ENCODE peak calls at places on chromosomes 3 and 15, in seven cellular contexts. One of them, this sample, is unnamed. For H3K27me3, the result is how much of the 10 kb centered on the place peaks cover.

GRCh38 chr3:185131602-185132256 is 21.1 kb downstream of the C3orf70 start:
- DNase-seq in tibial nerve: no peak
- DNase-seq in testis: no peak
- DNase-seq in transverse colon: no peak
- DNase-seq in ovary: no peak
- DNase-seq in H1: no peak
- DNase-seq in right lobe of liver: no peak
- DNase-seq in this sample: no peak

GRCh38 chr15:96338772-96339661 is 8.5 kb downstream of the NR2F2 start:
- DNase-seq in tibial nerve: peak
- DNase-seq in testis: no peak
- DNase-seq in transverse colon: no peak
- DNase-seq in ovary: no peak
- DNase-seq in H1: no peak
- DNase-seq in right lobe of liver: no peak
- DNase-seq in this sample: no peak

GRCh38 chr15:58136731-58137130 is 1.4 kb upstream of the AQP9 start:
- DNase-seq in tibial nerve: no peak
- DNase-seq in testis: no peak
- DNase-seq in transverse colon: no peak
- DNase-seq in ovary: no peak
- DNase-seq in H1: no peak
- DNase-seq in right lobe of liver: no peak
- DNase-seq in this sample: no peak

GRCh38 chr3:125585595-125586223 is 9.6 kb downstream of the OSBPL11 start:
- DNase-seq in tibial nerve: peak
- DNase-seq in testis: peak
- DNase-seq in transverse colon: peak
- DNase-seq in ovary: peak
- DNase-seq in H1: no peak
- DNase-seq in right lobe of liver: peak
- DNase-seq in this sample: no peak

GRCh38 chr3:148789156-148789555 is 38.5 kb upstream of the CPB1 start:
- DNase-seq in tibial nerve: peak
- DNase-seq in testis: no peak
- DNase-seq in transverse colon: no peak
- DNase-seq in ovary: no peak
- DNase-seq in H1: no peak
- DNase-seq in right lobe of liver: no peak
- DNase-seq in this sample: no peak

GRCh38 chr3:179264456-179264855 is 13.5 kb upstream of the KCNMB3 start:
- DNase-seq in tibial nerve: no peak
- DNase-seq in testis: no peak
- DNase-seq in transverse colon: no peak
- DNase-seq in ovary: no peak
- DNase-seq in H1: no peak
- DNase-seq in right lobe of liver: no peak
- DNase-seq in this sample: no peak

GRCh38 chr3:7759630-7760029 is 742.0 kb upstream of the LMCD1 start:
- DNase-seq in tibial nerve: no peak
- DNase-seq in testis: no peak
- DNase-seq in transverse colon: no peak
- DNase-seq in ovary: no peak
- DNase-seq in H1: no peak
- DNase-seq in right lobe of liver: no peak
- DNase-seq in this sample: no peak

GRCh38 chr3:50010959-50011358 is 71.0 kb downstream of the RBM6 start:
- DNase-seq in tibial nerve: no peak
- DNase-seq in testis: no peak
- DNase-seq in transverse colon: no peak
- DNase-seq in ovary: no peak
- DNase-seq in H1: no peak
- DNase-seq in right lobe of liver: no peak
- DNase-seq in this sample: no peak

GRCh38 chr15:41042851-41043250 is 73.2 kb downstream of the INO80 start:
- DNase-seq in tibial nerve: no peak
- DNase-seq in testis: no peak
- DNase-seq in transverse colon: no peak
- DNase-seq in ovary: no peak
- DNase-seq in H1: no peak
- DNase-seq in right lobe of liver: no peak
- DNase-seq in this sample: no peak

GRCh38 chr15:90343391-90343790 is 8.7 kb upstream of the ZNF774 start:
- DNase-seq in tibial nerve: no peak
- DNase-seq in testis: no peak
- DNase-seq in transverse colon: no peak
- DNase-seq in ovary: no peak
- DNase-seq in H1: no peak
- DNase-seq in right lobe of liver: no peak
- DNase-seq in this sample: peak

GRCh38 chr15:84891339-84891738 is 6.9 kb downstream of the SLC28A1 start:
- DNase-seq in tibial nerve: no peak
- DNase-seq in testis: peak
- DNase-seq in transverse colon: no peak
- DNase-seq in ovary: peak
- DNase-seq in H1: no peak
- DNase-seq in right lobe of liver: no peak
- DNase-seq in this sample: no peak

GRCh38 chr3:96192951-96193350 is 621.4 kb upstream of the EPHA6 start:
- DNase-seq in tibial nerve: no peak
- DNase-seq in testis: no peak
- DNase-seq in transverse colon: no peak
- DNase-seq in ovary: no peak
- DNase-seq in H1: no peak
- DNase-seq in right lobe of liver: no peak
- DNase-seq in this sample: no peak

DNA sequence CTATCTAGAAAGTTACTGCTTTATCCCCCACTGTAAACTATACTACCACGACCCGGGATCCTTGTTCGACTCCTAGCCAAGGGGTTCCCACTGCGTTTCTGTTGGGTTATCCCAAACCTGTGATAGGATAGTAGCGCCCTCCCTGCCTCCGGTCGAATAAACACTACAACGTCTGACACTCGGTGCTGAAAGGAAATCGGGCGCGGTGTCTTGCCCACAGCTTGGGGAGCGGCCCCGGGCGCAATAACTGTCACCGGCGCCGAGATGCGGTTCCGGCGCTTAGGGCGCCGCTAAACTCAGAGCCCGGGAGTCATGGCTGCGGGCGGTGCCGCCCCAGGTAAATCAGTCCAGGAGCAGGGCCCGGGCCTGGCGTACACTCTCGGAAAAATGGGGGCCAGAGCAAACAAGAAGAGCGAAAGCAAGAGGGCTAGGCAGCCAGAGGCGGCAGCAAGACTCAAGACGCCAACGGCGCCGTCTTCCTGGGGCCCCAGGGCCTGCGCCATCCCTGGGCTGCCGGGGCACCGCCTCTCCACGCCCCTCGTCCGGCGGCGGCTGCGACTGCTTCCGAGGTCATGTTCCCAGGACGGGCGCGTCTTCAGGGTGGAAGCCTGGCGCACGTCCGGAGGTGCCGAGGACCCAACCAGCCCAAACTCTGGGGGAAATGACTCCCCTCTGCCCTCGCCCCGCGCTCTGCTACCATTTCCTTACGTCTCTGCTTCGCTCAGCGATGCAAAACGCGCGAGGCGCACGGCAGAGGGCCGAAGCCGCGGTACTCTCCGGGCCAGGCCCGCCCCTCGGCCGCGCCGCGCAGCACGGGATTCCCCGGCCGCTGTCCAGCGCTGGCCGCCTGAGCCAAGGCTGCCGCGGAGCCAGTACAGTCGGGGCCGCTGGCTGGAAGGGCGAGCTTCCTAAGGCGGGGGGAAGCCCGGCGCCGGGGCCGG is at the start of gene DUT:
- DNase-seq in tibial nerve: peak
- DNase-seq in testis: peak
- DNase-seq in transverse colon: peak
- DNase-seq in ovary: peak
- DNase-seq in H1: no peak
- DNase-seq in right lobe of liver: peak
- DNase-seq in this sample: peak
- H3K4me3 ChIP-seq in tibial nerve: peak
- H3K4me3 ChIP-seq in testis: peak
- H3K4me3 ChIP-seq in transverse colon: peak
- H3K4me3 ChIP-seq in ovary: peak
- H3K4me3 ChIP-seq in H1: peak
- H3K4me3 ChIP-seq in right lobe of liver: peak
- H3K4me3 ChIP-seq in this sample: peak

GRCh38 chr3:31232049-31233040 is 300.4 kb upstream of the STT3B start:
- DNase-seq in tibial nerve: no peak
- DNase-seq in testis: no peak
- DNase-seq in transverse colon: no peak
- DNase-seq in ovary: no peak
- DNase-seq in H1: no peak
- DNase-seq in right lobe of liver: no peak
- DNase-seq in this sample: peak

GRCh38 chr3:31230834-31231233 is 301.9 kb upstream of the STT3B start:
- DNase-seq in tibial nerve: no peak
- DNase-seq in testis: no peak
- DNase-seq in transverse colon: no peak
- DNase-seq in ovary: no peak
- DNase-seq in H1: no peak
- DNase-seq in right lobe of liver: no peak
- DNase-seq in this sample: no peak

GRCh38 chr3:31234143-31234542 is 298.6 kb upstream of the STT3B start:
- DNase-seq in tibial nerve: no peak
- DNase-seq in testis: no peak
- DNase-seq in transverse colon: no peak
- DNase-seq in ovary: no peak
- DNase-seq in H1: no peak
- DNase-seq in right lobe of liver: no peak
- DNase-seq in this sample: no peak

GRCh38 chr3:31237887-31238286 is 294.8 kb upstream of the STT3B start:
- DNase-seq in tibial nerve: no peak
- DNase-seq in testis: no peak
- DNase-seq in transverse colon: no peak
- DNase-seq in ovary: no peak
- DNase-seq in H1: no peak
- DNase-seq in right lobe of liver: no peak
- DNase-seq in this sample: no peak

GRCh38 chr3:31235062-31235704 is 297.5 kb upstream of the STT3B start:
- DNase-seq in tibial nerve: no peak
- DNase-seq in testis: no peak
- DNase-seq in transverse colon: no peak
- DNase-seq in ovary: no peak
- DNase-seq in H1: no peak
- DNase-seq in right lobe of liver: no peak
- DNase-seq in this sample: no peak
- H3K27me3 ChIP-seq in tibial nerve: under half
- H3K27me3 ChIP-seq in testis: under half
- H3K27me3 ChIP-seq in transverse colon: under half
- H3K27me3 ChIP-seq in ovary: under half
- H3K27me3 ChIP-seq in H1: under half
- H3K27me3 ChIP-seq in right lobe of liver: under half
- H3K27me3 ChIP-seq in this sample: under half

GRCh38 chr15:82750831-82751181 is 41.1 kb upstream of the AP3B2 start:
- DNase-seq in tibial nerve: no peak
- DNase-seq in testis: no peak
- DNase-seq in transverse colon: no peak
- DNase-seq in ovary: no peak
- DNase-seq in H1: no peak
- DNase-seq in right lobe of liver: no peak
- DNase-seq in this sample: no peak

GRCh38 chr15:82748315-82748714 is 38.6 kb upstream of the AP3B2 start:
- DNase-seq in tibial nerve: no peak
- DNase-seq in testis: no peak
- DNase-seq in transverse colon: no peak
- DNase-seq in ovary: no peak
- DNase-seq in H1: no peak
- DNase-seq in right lobe of liver: no peak
- DNase-seq in this sample: no peak

DNA sequence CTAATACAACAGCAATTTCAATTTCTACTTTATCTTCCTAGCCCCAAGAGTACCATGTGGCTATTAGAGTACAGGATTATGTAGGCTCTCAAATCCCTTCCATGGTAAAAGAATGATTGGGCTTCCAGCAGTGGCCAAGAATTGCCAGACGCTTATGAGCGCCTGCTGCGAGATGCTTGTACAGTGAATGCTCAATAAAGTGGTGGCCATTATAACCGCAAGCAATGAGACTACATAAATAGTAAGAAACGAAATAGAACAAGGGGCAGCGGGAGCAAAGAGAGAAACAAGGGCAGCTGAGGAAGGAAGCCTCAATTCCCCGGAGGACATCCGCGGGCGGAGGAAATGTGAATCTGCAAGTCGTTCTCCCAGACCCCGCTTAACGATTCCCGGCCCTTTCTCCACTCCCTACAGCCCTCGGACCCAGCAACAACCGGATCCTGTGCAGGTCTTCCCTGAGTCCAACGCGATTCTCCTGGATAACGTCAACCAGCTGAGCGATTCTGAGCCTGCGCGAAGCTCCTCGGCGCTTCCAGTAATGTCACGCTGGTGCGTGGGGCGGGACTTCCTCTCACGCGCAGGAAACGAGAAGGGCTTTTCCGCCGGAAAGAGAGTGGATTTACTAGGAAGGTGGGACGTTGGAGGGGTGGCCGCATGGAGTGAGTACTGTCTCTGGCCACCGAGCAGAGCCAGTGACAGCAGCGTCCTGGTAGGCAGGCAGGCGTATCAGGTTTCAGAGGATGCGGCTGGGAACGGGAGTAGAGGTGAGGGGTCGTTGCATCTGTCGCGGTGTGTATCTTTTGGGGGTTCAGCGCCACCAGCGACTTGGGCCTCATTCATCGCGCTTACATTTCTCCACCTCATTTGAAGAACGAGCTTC is 40.5 kb upstream of the AP3B2 start:
- DNase-seq in tibial nerve: peak
- DNase-seq in testis: peak
- DNase-seq in transverse colon: peak
- DNase-seq in ovary: peak
- DNase-seq in H1: peak
- DNase-seq in right lobe of liver: peak
- DNase-seq in this sample: peak
- TF ChIP-seq POLR2A in tibial nerve: peak
- TF ChIP-seq POLR2A in testis: peak
- TF ChIP-seq POLR2A in transverse colon: peak
- TF ChIP-seq POLR2A in ovary: peak
- TF ChIP-seq POLR2A in H1: peak
- TF ChIP-seq POLR2A in right lobe of liver: peak
- TF ChIP-seq POLR2A in this sample: no peak

DNA sequence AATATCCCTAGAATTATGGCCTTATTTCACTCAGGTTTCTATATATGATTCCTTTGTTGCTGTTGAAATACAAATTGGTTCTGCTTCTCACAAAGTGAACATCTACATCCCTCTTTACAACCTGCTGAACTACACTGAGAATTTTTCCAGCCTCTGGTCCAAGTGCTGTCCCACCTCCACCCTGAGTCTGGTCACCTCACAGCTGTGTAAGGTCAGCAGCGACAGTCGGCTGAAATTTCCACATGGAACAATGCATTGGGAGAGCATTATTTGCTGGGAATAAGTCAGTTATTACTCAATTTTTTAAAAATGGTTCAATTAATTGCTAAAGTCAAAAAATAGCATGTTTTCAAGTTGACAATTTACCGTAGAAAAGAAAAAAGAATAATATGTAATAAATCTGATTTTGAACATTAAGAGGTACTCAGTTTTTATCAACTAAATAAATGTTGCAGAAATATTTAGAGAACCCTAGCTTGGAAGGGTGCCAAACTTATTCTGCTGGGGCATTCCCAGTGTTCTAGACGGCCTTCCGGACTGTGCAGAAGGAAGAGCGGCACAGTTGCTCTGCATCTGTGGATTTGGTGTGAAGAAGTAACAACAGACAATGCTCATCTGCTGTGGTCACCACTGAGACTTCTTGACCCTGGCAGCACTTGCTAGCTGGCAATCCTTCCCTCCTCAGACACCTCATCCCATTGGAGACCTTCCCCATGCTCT is 1.8 kb downstream of the HCLS1 start:
- DNase-seq in tibial nerve: no peak
- DNase-seq in testis: no peak
- DNase-seq in transverse colon: no peak
- DNase-seq in ovary: no peak
- DNase-seq in H1: no peak
- DNase-seq in right lobe of liver: no peak
- DNase-seq in this sample: no peak
- H3K4me3 ChIP-seq in tibial nerve: no peak
- H3K4me3 ChIP-seq in testis: no peak
- H3K4me3 ChIP-seq in transverse colon: peak
- H3K4me3 ChIP-seq in ovary: no peak
- H3K4me3 ChIP-seq in H1: no peak
- H3K4me3 ChIP-seq in right lobe of liver: no peak
- H3K4me3 ChIP-seq in this sample: peak